ENCODE peak calls at places on chromosomes 6 and 20, in nine cellular contexts. Q is activated T-cell treated with anti-CD3 and anti-CD28 coated beads, Interleukin-2, amount 50 U/mL, for 72 hours; X is endodermal cell; R is activated CD4-positive, alpha-beta T cell treated with anti-CD3 and anti-CD28 coated beads, Interleukin-2, amount 50 U/mL, for 48 hours; Y is HTR-8/SVneo; G is psoas muscle; E is effector memory CD8-positive, alpha-beta T cell; U is M059J; W is ecto neural progenitor cell. P is an unnamed sample.

GRCh38 chr6:115137910-115138309 is 795.1 kb upstream of the HS3ST5 start:
- DNase-seq in Q (no peak), X (peak), R (no peak), Y (no peak), G (no peak), E (no peak), U (no peak), W (peak), P (no peak)

GRCh38 chr20:48827880-48828733 is at the start of gene PREX1:
- DNase-seq in Q (peak), X (peak), R (peak), Y (peak), G (peak), E (peak), U (peak), W (peak), P (peak)

GRCh38 chr6:39568896-39569295 is 156.3 kb downstream of the KIF6 start:
- DNase-seq in Q (no peak), X (no peak), R (no peak), Y (no peak), G (no peak), E (no peak), U (peak), W (no peak), P (no peak)

GRCh38 chr6:149265945-149266344 is 51.6 kb upstream of the TAB2 start:
- DNase-seq in Q (no peak), X (no peak), R (no peak), Y (no peak), G (no peak), E (no peak), U (no peak), W (no peak), P (no peak)

GRCh38 chr6:34067814-34068213 is 78.1 kb downstream of the GRM4 start:
- DNase-seq in Q (no peak), X (peak), R (no peak), Y (no peak), G (no peak), E (peak), U (no peak), W (no peak), P (no peak)

GRCh38 chr6:34237316-34237721 is 646 bp downstream of the HMGA1 start:
- DNase-seq in Q (no peak), X (no peak), R (no peak), Y (no peak), G (no peak), E (no peak), U (no peak), W (no peak), P (no peak)

GRCh38 chr20:31560900-31561598 is 44.0 kb upstream of the ID1 start:
- DNase-seq in Q (no peak), X (no peak), R (no peak), Y (peak), G (peak), E (no peak), U (peak), W (no peak), P (peak)

GRCh38 chr6:136526196-136526930 is 23.9 kb downstream of the MAP7 start:
- DNase-seq in Q (peak), X (peak), R (peak), Y (no peak), G (peak), E (no peak), U (peak), W (peak), P (peak)

GRCh38 chr20:25286917-25287316 is 39.0 kb downstream of the PYGB start:
- DNase-seq in Q (no peak), X (no peak), R (no peak), Y (no peak), G (no peak), E (no peak), U (no peak), W (no peak), P (no peak)

GRCh38 chr6:8321671-8322404 is 113.5 kb downstream of the SLC35B3 start:
- DNase-seq in Q (no peak), X (no peak), R (no peak), Y (no peak), G (no peak), E (no peak), U (no peak), W (no peak), P (no peak)

P was measured in endothelial cell of umbilical vein.